ENCODE peak calls at places on chromosomes 7 and 10, in five cellular contexts. R, B, E, C and L are unnamed samples.

GRCh38 chr7:158129037-158130022 is 458.3 kb downstream of the PTPRN2 start:
- DNase-seq in R (no peak), B (no peak), E (no peak), C (no peak), L (no peak)

GRCh38 chr10:99344715-99345114 is 15.6 kb downstream of the CNNM1 start:
- DNase-seq in R (no peak), B (no peak), E (no peak), C (no peak), L (no peak)

GRCh38 chr7:31747553-31747952 is 60.5 kb downstream of the PPP1R17 start:
- DNase-seq in R (no peak), B (no peak), E (no peak), C (no peak), L (no peak)

GRCh38 chr7:114630186-114630824 is 215.7 kb downstream of the FOXP2 start:
- DNase-seq in R (no peak), B (no peak), E (no peak), C (no peak), L (no peak)

GRCh38 chr7:44087914-44088838 is 5.8 kb upstream of the POLM start:
- DNase-seq in R (peak), B (no peak), E (peak), C (no peak), L (no peak)

GRCh38 chr7:70142247-70142932 is 544.1 kb downstream of the AUTS2 start:
- DNase-seq in R (no peak), B (no peak), E (no peak), C (no peak), L (no peak)

GRCh38 chr10:103982639-103983038 is 15.7 kb downstream of the SLK start:
- DNase-seq in R (no peak), B (peak), E (no peak), C (peak), L (no peak)

GRCh38 chr7:137695942-137696341 is 150.8 kb downstream of the DGKI start:
- DNase-seq in R (no peak), B (no peak), E (no peak), C (no peak), L (no peak)

GRCh38 chr10:119270893-119271361 is 63.6 kb downstream of the GRK5 start:
- DNase-seq in R (peak), B (no peak), E (peak), C (no peak), L (peak)

GRCh38 chr7:80240265-80241025 is 105.8 kb downstream of the GNAI1 start:
- DNase-seq in R (no peak), B (no peak), E (peak), C (no peak), L (no peak)

GRCh38 chr10:17241611-17242333 is 13.7 kb downstream of the VIM start:
- DNase-seq in R (no peak), B (no peak), E (no peak), C (no peak), L (no peak)

GRCh38 chr10:22365644-22366565 is 20.6 kb downstream of the SPAG6 start:
- DNase-seq in R (no peak), B (no peak), E (no peak), C (no peak), L (no peak)

GRCh38 chr10:90968448-90969086 is 47.7 kb upstream of the ANKRD1 start:
- DNase-seq in R (no peak), B (no peak), E (peak), C (no peak), L (no peak)

GRCh38 chr7:9869151-9869550 is 1104.5 kb upstream of the PHF14 start:
- DNase-seq in R (no peak), B (no peak), E (no peak), C (no peak), L (no peak)

GRCh38 chr10:125006921-125007391 is 65.0 kb downstream of the ZRANB1 start:
- DNase-seq in R (peak), B (no peak), E (peak), C (no peak), L (no peak)

GRCh38 chr10:89274928-89275327 is 23.4 kb upstream of the LIPA start:
- DNase-seq in R (no peak), B (no peak), E (no peak), C (no peak), L (no peak)

GRCh38 chr7:149654588-149654987 is 118.8 kb downstream of the ZNF467 start:
- DNase-seq in R (no peak), B (no peak), E (no peak), C (no peak), L (no peak)

GRCh38 chr7:100803398-100804161 is 23.7 kb downstream of the EPHB4 start:
- DNase-seq in R (peak), B (peak), E (peak), C (peak), L (peak)

GRCh38 chr10:99661370-99661749 is 2.1 kb downstream of the ENTPD7 start:
- DNase-seq in R (no peak), B (no peak), E (peak), C (no peak), L (no peak)

GRCh38 chr7:136336932-136337331 is 359.8 kb upstream of the MTPN start:
- DNase-seq in R (no peak), B (no peak), E (no peak), C (no peak), L (no peak)

DNA sequence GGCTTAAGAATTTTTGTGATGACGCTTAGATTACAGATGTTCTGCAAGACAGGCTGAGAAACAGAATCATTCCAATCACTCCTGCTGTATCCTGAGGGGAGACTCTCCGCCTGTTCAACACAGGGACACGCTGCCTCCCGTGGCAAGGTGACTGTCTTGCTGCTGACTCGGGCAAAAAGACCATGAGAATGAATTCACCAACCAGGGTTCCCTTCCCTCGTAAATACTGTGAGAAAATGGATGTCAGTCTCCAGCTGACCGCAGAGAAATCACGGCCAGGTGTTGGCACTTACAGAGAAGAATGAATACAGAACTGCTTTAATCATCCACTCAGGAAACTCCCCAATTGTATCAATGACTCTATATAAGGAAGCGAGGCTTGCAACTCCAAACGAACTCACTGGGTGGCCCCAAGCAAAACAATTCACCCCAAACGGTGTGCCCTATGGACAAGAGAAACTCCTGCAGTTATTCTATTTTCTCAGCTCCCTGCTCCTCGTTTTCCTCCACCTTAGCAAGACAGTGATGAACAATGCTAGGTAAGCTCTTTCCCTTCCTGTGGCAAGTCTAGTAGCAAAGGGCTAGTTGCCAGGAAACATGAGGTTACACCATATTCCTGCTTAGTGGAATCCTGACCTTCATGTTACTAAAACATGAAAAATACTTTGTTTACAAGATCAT is 22.8 kb downstream of the GNA12 start:
- DNase-seq in R (no peak), B (peak), E (peak), C (peak), L (peak)
- TF ChIP-seq CTCF in R (no peak), B (peak), E (no peak), C (peak), L (peak)

GRCh38 chr7:142030294-142030693 is 34.6 kb downstream of the MGAM start:
- DNase-seq in R (no peak), B (no peak), E (no peak), C (no peak), L (no peak)
- TF ChIP-seq CTCF in R (no peak), B (peak), E (no peak), C (peak), L (no peak)

DNA sequence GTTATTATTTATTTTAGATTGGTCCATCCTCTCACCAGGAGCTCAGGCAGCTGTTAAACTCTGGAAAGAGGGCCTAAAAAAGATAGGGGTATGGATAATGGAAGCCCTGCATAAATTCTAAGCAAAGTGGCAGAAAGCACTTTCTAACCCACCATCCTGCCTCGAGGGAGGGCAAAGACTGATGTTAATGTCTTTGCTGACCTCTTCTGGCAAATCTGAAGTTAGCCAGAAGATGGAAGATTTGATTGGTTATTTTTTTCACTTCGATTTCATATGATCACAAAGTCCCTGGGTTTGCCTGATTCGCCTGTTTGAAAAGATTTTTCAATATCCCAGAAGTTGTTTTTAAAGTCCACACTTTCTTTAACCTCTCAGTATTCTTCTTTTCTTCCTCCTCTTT is 24.8 kb downstream of the OR9A2 start:
- DNase-seq in R (no peak), B (no peak), E (no peak), C (peak), L (no peak)
- TF ChIP-seq CTCF in R (no peak), B (peak), E (peak), C (peak), L (no peak)

DNA sequence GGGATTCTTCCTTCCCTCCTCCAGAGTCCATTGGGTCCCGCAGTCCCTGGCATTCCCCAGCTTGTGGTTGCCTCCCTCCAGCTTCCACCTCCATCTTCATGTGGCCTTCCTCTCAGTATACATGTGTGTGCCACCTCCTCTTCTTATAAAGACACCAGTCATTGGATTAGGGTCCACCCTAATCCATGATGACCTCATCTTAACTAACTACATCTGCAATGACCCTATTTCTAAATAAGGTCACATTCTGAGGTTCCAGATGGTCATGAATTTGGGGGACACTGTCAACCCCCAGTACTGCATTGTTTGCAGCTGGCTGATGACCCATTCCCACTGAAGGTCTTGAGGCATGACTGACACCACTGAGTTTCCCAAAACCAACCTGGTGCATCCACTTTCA is 99.0 kb downstream of the PTPRE start:
- DNase-seq in R (no peak), B (no peak), E (no peak), C (no peak), L (no peak)
- TF ChIP-seq CTCF in R (no peak), B (no peak), E (no peak), C (no peak), L (no peak)

GRCh38 chr7:159152816-159153215 is 8.1 kb upstream of the VIPR2 start:
- DNase-seq in R (no peak), B (no peak), E (no peak), C (no peak), L (no peak)

GRCh38 chr7:159156436-159157245 is 12.0 kb upstream of the VIPR2 start:
- DNase-seq in R (no peak), B (no peak), E (no peak), C (no peak), L (no peak)

GRCh38 chr7:159153511-159153910 is 8.8 kb upstream of the VIPR2 start:
- DNase-seq in R (no peak), B (no peak), E (no peak), C (no peak), L (no peak)

GRCh38 chr7:159155410-159155809 is 10.7 kb upstream of the VIPR2 start:
- DNase-seq in R (no peak), B (no peak), E (no peak), C (no peak), L (no peak)

GRCh38 chr7:159154243-159154642 is 9.6 kb upstream of the VIPR2 start:
- DNase-seq in R (no peak), B (no peak), E (no peak), C (no peak), L (no peak)
- TF ChIP-seq CTCF in R (no peak), B (no peak), E (no peak), C (peak), L (no peak)

GRCh38 chr7:22090512-22090911 is 144.8 kb upstream of the CDCA7L start:
- DNase-seq in R (no peak), B (no peak), E (no peak), C (no peak), L (no peak)

GRCh38 chr7:22090107-22090506 is 144.4 kb upstream of the CDCA7L start:
- DNase-seq in R (no peak), B (no peak), E (no peak), C (no peak), L (no peak)

GRCh38 chr7:22093003-22093402 is 147.3 kb upstream of the CDCA7L start:
- DNase-seq in R (no peak), B (no peak), E (no peak), C (no peak), L (no peak)

GRCh38 chr7:22093936-22094335 is 148.2 kb upstream of the CDCA7L start:
- DNase-seq in R (no peak), B (no peak), E (no peak), C (no peak), L (no peak)

GRCh38 chr7:22094413-22095304 is 149.0 kb upstream of the CDCA7L start:
- DNase-seq in R (no peak), B (no peak), E (peak), C (peak), L (no peak)
- TF ChIP-seq CTCF in R (no peak), B (peak), E (no peak), C (peak), L (no peak)

DNA sequence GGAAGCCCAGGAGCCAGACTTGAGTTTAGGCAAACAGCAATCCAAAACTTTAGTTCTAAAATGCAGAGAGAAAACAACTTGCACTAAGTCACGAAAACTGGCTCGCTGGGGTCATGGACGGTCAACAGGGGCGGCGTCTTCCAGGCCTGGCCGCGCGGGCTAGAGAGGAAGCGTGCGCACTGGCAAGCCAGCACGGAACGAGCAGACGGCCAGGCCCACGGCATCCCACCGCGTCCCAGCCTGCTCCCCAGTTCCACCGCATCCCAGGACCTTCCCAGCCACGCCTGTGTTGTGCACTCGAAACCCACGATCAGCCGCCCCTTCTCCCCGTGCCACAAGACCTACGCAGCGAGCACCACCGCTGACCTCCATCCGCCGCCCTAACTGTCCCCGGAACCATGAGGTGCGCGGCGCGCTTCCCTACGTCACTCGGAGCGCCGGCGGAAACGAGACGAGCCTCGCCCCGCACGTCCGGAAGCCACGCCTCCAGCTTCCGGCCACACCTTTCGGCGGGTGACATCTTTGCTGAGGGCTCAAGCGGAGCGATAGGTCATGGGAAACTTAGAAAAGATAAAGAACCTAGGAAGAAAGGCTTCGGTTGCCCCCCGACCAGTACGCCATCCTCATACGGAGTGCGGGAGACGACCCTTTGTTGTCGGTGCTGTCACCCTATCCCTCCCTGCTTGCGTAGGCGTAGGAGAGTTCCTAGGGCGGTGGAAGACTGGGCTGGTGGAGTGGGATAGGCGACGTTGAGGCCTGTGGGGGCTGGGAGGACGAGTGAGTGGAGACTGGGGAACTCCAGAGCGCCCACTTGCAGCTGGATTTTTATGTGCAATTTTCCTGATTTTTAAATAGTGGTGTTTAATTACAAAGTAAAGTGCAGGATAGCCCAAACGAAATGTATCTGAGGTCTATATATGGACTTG is at the start of gene TBRG4:
- DNase-seq in R (peak), B (peak), E (peak), C (peak), L (peak)
- TF ChIP-seq CTCF in R (peak), B (peak), E (peak), C (peak), L (peak)

DNA sequence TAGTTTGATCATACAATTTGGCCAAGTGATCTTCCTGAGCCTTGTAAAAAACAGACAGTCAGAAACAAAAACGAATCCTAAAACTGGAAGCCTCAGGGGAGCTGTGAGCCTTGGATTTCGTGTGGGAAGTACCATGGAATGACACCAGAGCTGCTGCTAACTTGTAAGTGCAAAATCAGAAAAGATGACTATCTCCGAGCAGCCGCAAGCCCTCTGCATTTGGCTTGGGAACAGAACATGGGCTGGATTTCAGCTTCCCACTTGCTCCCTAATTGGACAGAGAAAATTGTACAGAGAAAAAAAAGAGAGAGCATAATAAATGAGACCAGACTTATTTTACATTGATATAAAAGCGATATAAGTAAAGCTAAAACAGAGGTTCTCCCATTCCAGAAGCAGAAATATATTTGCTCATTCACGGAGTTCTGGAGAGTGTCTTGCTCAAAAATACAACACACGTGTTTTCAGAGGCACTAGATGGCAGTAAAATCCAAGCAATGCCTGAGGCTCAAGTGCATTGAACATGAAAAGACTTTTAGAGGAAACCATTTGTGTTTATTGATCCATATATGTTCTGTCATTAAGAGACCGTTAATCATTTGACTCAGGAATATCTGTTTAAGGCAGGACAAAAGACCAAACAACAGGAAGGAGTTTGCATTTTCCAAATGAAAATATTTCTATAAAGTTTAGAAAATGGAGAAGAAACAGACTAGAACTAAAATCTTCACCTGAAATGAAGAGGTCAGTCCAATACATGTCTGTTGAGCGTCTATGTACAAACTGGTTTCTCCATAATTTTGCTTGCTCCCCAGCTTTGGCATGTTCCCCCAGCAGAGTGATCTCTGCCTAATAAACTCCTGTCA is 78.3 kb upstream of the SLC26A5 start:
- DNase-seq in R (no peak), B (no peak), E (peak), C (peak), L (peak)
- TF ChIP-seq CTCF in R (no peak), B (peak), E (peak), C (peak), L (no peak)

DNA sequence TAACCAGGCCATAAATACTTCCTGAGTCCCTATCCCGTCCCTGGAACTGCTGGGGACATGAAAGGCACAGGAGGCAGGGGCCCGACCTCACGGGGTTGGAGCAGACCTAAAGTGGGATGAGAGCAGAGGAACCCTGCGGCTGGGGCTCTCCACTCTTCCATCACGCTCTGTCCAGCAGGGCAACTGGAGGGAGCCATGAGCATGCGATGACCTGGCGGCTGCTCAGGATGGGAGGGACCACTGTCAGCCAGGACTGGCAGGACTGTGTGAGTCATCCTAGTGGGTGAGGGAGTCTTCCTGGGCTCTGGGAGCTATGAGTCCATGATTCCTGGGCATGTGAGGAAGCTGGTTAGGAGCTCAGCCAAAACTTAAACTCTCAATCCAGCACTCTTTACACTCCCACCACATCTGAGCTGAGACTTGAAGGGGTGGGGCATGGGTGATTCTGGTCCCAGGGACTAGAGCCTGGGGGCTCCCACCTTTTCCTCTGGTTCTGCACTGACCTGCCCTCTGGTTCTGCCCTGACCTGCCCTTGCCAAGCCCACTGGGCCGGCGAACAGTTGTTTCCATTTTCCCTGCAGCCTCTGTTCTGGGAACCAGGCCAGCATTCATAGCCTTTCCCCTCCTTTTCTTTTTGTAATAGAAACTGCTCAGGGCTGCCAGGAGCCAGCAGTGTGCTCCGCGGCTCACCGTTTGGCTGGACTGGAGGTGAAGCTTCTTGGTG is 47.1 kb downstream of the SYPL1 start:
- DNase-seq in R (peak), B (peak), E (peak), C (no peak), L (no peak)
- TF ChIP-seq CTCF in R (no peak), B (no peak), E (no peak), C (no peak), L (no peak)

GRCh38 chr10:11058965-11059364 is 41.3 kb downstream of the CELF2 start:
- DNase-seq in R (no peak), B (no peak), E (peak), C (no peak), L (no peak)
- TF ChIP-seq CTCF in R (no peak), B (no peak), E (no peak), C (no peak), L (no peak)